ENCODE peak calls at places on chromosomes 12 and 14, in four cellular contexts. One of them, this sample, is unnamed.

GRCh38 chr14:36946872-36947271 is 225.5 kb downstream of the SLC25A21 start:
- DNase-seq in K562: no peak
- DNase-seq in GM12878: no peak
- DNase-seq in HepG2: no peak
- DNase-seq in this sample: no peak

GRCh38 chr14:39184628-39185255 is 9.7 kb downstream of the PNN start:
- DNase-seq in K562: no peak
- DNase-seq in GM12878: no peak
- DNase-seq in HepG2: no peak
- DNase-seq in this sample: no peak

GRCh38 chr12:123952037-123952436 is 20.6 kb downstream of the CCDC92 start:
- DNase-seq in K562: no peak
- DNase-seq in GM12878: no peak
- DNase-seq in HepG2: no peak
- DNase-seq in this sample: no peak

GRCh38 chr12:125983784-125984510 is 918.7 kb downstream of the AACS start:
- DNase-seq in K562: no peak
- DNase-seq in GM12878: no peak
- DNase-seq in HepG2: no peak
- DNase-seq in this sample: no peak

GRCh38 chr12:53726946-53727309 is 324 bp downstream of the CALCOCO1 start:
- DNase-seq in K562: no peak
- DNase-seq in GM12878: no peak
- DNase-seq in HepG2: no peak
- DNase-seq in this sample: peak

GRCh38 chr14:54025661-54026060 is 69.0 kb upstream of the BMP4 start:
- DNase-seq in K562: no peak
- DNase-seq in GM12878: no peak
- DNase-seq in HepG2: peak
- DNase-seq in this sample: peak

GRCh38 chr14:23563473-23564180 is 4.0 kb downstream of the AP1G2 start:
- DNase-seq in K562: no peak
- DNase-seq in GM12878: no peak
- DNase-seq in HepG2: no peak
- DNase-seq in this sample: no peak

GRCh38 chr14:20632831-20633771 is 8.4 kb downstream of the OR6S1 start:
- DNase-seq in K562: peak
- DNase-seq in GM12878: peak
- DNase-seq in HepG2: peak
- DNase-seq in this sample: peak

GRCh38 chr14:23544511-23545447 is 6.8 kb downstream of the ZFHX2 start:
- DNase-seq in K562: no peak
- DNase-seq in GM12878: no peak
- DNase-seq in HepG2: no peak
- DNase-seq in this sample: no peak

GRCh38 chr12:82595946-82596345 is 90.8 kb upstream of the TMTC2 start:
- DNase-seq in K562: no peak
- DNase-seq in GM12878: no peak
- DNase-seq in HepG2: no peak
- DNase-seq in this sample: no peak

GRCh38 chr12:53211476-53212381 is 4.7 kb upstream of the ITGB7 start:
- DNase-seq in K562: peak
- DNase-seq in GM12878: no peak
- DNase-seq in HepG2: no peak
- DNase-seq in this sample: peak

GRCh38 chr14:105168496-105168978 is at the start of gene JAG2:
- DNase-seq in K562: peak
- DNase-seq in GM12878: no peak
- DNase-seq in HepG2: no peak
- DNase-seq in this sample: peak

GRCh38 chr12:52442600-52443061 is 8.5 kb upstream of the KRT75 start:
- DNase-seq in K562: no peak
- DNase-seq in GM12878: no peak
- DNase-seq in HepG2: no peak
- DNase-seq in this sample: peak

GRCh38 chr14:104826197-104826857 is 25.4 kb downstream of the ZBTB42 start:
- DNase-seq in K562: peak
- DNase-seq in GM12878: no peak
- DNase-seq in HepG2: peak
- DNase-seq in this sample: peak

GRCh38 chr14:90805662-90806548 is 10.3 kb downstream of the TTC7B start:
- DNase-seq in K562: peak
- DNase-seq in GM12878: no peak
- DNase-seq in HepG2: no peak
- DNase-seq in this sample: no peak

GRCh38 chr12:52023182-52023975 is 16.6 kb downstream of the TAMALIN start:
- DNase-seq in K562: peak
- DNase-seq in GM12878: no peak
- DNase-seq in HepG2: peak
- DNase-seq in this sample: peak

GRCh38 chr12:93441111-93441616 is 583 bp downstream of the UBE2N start:
- DNase-seq in K562: peak
- DNase-seq in GM12878: no peak
- DNase-seq in HepG2: no peak
- DNase-seq in this sample: peak

GRCh38 chr12:99131761-99132199 is 486.7 kb downstream of the APAF1 start:
- DNase-seq in K562: no peak
- DNase-seq in GM12878: no peak
- DNase-seq in HepG2: no peak
- DNase-seq in this sample: no peak

GRCh38 chr14:71371711-71372396 is 464.6 kb downstream of the PCNX1 start:
- DNase-seq in K562: peak
- DNase-seq in GM12878: no peak
- DNase-seq in HepG2: no peak
- DNase-seq in this sample: no peak

GRCh38 chr12:41213107-41213506 is 25.0 kb downstream of the PDZRN4 start:
- DNase-seq in K562: no peak
- DNase-seq in GM12878: no peak
- DNase-seq in HepG2: no peak
- DNase-seq in this sample: no peak

GRCh38 chr14:52834440-52834842 is 43.0 kb upstream of the GNPNAT1 start:
- DNase-seq in K562: no peak
- DNase-seq in GM12878: no peak
- DNase-seq in HepG2: no peak
- DNase-seq in this sample: peak

GRCh38 chr12:46342562-46343033 is 30.0 kb downstream of the SLC38A2 start:
- DNase-seq in K562: peak
- DNase-seq in GM12878: no peak
- DNase-seq in HepG2: peak
- DNase-seq in this sample: no peak

GRCh38 chr12:20040844-20041243 is 327.5 kb upstream of the PDE3A start:
- DNase-seq in K562: no peak
- DNase-seq in GM12878: no peak
- DNase-seq in HepG2: no peak
- DNase-seq in this sample: no peak

GRCh38 chr12:126295652-126296051 is 1230.4 kb downstream of the AACS start:
- DNase-seq in K562: no peak
- DNase-seq in GM12878: no peak
- DNase-seq in HepG2: no peak
- DNase-seq in this sample: no peak

GRCh38 chr12:2924019-2924418 is 33.3 kb downstream of the TULP3 start:
- DNase-seq in K562: no peak
- DNase-seq in GM12878: no peak
- DNase-seq in HepG2: no peak
- DNase-seq in this sample: no peak

GRCh38 chr12:90028620-90029051 is 320.0 kb upstream of the ATP2B1 start:
- DNase-seq in K562: no peak
- DNase-seq in GM12878: no peak
- DNase-seq in HepG2: no peak
- DNase-seq in this sample: no peak

GRCh38 chr14:105492051-105492965 is 1.3 kb downstream of the TEDC1 start:
- DNase-seq in K562: no peak
- DNase-seq in GM12878: no peak
- DNase-seq in HepG2: no peak
- DNase-seq in this sample: no peak

GRCh38 chr14:104650057-104650980 is 39.1 kb upstream of the INF2 start:
- DNase-seq in K562: peak
- DNase-seq in GM12878: no peak
- DNase-seq in HepG2: peak
- DNase-seq in this sample: peak

GRCh38 chr14:58746261-58746660 is 108.5 kb downstream of the DACT1 start:
- DNase-seq in K562: peak
- DNase-seq in GM12878: no peak
- DNase-seq in HepG2: no peak
- DNase-seq in this sample: peak
- TF ChIP-seq POLR2AphosphoS2 in K562: no peak
- TF ChIP-seq POLR2AphosphoS2 in GM12878: no peak
- TF ChIP-seq POLR2AphosphoS2 in HepG2: no peak
- TF ChIP-seq POLR2AphosphoS2 in this sample: no peak

DNA sequence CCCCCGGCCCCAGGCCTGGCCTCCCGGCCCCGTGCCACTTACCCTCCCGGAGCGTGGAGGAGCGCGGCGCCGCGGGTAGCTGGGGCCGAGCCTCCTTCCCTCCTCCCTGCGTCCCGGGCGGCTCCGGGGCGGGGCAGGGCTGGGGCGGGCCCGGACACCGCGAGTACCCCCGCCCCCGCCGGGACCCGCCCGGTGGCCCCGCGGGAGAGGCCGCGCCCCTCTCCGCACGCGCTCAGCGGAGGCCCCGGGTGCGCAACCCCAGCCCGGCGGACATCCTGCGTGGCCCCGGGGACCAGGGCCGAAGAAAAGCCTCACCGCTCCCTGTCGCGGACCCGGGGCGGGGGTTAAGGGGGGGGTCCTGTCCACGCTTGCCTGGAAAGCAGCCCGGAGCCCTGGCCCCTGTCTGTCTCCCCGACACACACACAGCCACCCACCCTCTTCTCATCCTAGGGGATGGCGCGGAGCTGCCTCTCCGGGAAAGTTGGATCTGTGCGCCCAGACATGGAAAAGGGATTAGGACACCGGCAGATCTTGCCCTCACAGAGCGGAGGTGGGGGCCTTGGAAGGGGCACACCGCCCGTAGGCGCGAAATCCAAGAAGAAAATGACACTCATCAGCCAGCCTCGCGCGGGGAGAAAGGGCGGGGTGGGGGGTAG is at the start of gene SYNE3:
- DNase-seq in K562: no peak
- DNase-seq in GM12878: no peak
- DNase-seq in HepG2: no peak
- DNase-seq in this sample: no peak
- TF ChIP-seq MYC in K562: no peak
- TF ChIP-seq MYC in GM12878: no peak
- TF ChIP-seq MYC in HepG2: no peak
- TF ChIP-seq MYC in this sample: no peak

GRCh38 chr12:66398931-66399625 is 96.8 kb downstream of the HELB start:
- DNase-seq in K562: no peak
- DNase-seq in GM12878: no peak
- DNase-seq in HepG2: no peak
- DNase-seq in this sample: no peak

GRCh38 chr12:66399626-66399931 is 97.3 kb downstream of the HELB start:
- DNase-seq in K562: no peak
- DNase-seq in GM12878: no peak
- DNase-seq in HepG2: no peak
- DNase-seq in this sample: no peak

GRCh38 chr12:66397574-66397973 is 95.3 kb downstream of the HELB start:
- DNase-seq in K562: no peak
- DNase-seq in GM12878: no peak
- DNase-seq in HepG2: no peak
- DNase-seq in this sample: no peak

GRCh38 chr12:66388512-66388911 is 86.2 kb downstream of the HELB start:
- DNase-seq in K562: no peak
- DNase-seq in GM12878: no peak
- DNase-seq in HepG2: no peak
- DNase-seq in this sample: no peak

GRCh38 chr12:66393890-66394289 is 91.6 kb downstream of the HELB start:
- DNase-seq in K562: no peak
- DNase-seq in GM12878: no peak
- DNase-seq in HepG2: no peak
- DNase-seq in this sample: no peak
- TF ChIP-seq POLR2AphosphoS2 in K562: no peak
- TF ChIP-seq POLR2AphosphoS2 in GM12878: no peak
- TF ChIP-seq POLR2AphosphoS2 in HepG2: no peak
- TF ChIP-seq POLR2AphosphoS2 in this sample: no peak

GRCh38 chr12:95805864-95806669 is 15.5 kb upstream of the NTN4 start:
- DNase-seq in K562: no peak
- DNase-seq in GM12878: no peak
- DNase-seq in HepG2: no peak
- DNase-seq in this sample: peak
- TF ChIP-seq MYC in K562: no peak
- TF ChIP-seq MYC in GM12878: no peak
- TF ChIP-seq MYC in HepG2: no peak
- TF ChIP-seq MYC in this sample: no peak

DNA sequence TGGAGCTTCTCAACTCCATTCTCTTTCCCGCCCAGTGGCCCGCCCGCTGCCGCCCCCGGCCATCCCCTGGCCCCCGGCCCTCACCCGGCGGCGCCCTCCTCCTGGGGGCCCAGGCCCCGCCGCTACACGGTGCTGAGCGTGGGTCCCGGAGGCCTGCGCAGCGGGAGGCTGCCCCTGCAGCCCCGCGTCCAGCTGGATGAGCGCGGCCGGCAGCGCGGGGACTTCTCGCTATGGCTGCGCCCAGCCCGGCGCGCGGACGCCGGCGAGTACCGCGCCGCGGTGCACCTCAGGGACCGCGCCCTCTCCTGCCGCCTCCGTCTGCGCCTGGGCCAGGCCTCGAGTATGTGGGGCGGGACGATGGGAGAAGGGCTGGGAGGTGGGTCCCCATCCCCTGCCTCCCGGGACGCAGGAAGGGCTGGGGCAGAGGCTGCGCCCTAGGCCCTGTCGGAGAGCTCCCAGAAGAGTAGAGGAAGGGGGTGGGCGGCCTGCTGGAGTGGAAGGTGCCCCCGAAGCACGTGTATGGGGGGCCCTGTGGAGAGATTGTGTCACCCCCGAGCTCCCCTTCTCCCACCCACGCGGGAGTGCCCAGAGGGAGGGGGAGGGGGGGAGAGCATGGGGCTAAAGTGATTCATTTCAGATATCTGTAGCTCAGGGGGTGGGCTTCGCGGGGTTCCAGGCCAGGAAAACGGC is 1.5 kb downstream of the LAG3 start:
- DNase-seq in K562: no peak
- DNase-seq in GM12878: no peak
- DNase-seq in HepG2: no peak
- DNase-seq in this sample: no peak
- TF ChIP-seq POLR2AphosphoS2 in K562: no peak
- TF ChIP-seq POLR2AphosphoS2 in GM12878: no peak
- TF ChIP-seq POLR2AphosphoS2 in HepG2: no peak
- TF ChIP-seq POLR2AphosphoS2 in this sample: no peak

GRCh38 chr12:112900298-112901145 is 6.2 kb upstream of the OAS1 start:
- DNase-seq in K562: peak
- DNase-seq in GM12878: no peak
- DNase-seq in HepG2: peak
- DNase-seq in this sample: peak
- TF ChIP-seq MYC in K562: no peak
- TF ChIP-seq MYC in GM12878: no peak
- TF ChIP-seq MYC in HepG2: no peak
- TF ChIP-seq MYC in this sample: no peak